ENCODE peak calls at places on chromosomes 1 and 21, in nine cellular contexts. S, X, O, M, T, V, C, N and Z are unnamed samples.

GRCh38 chr1:114340906-114341698 is 169.9 kb downstream of the TRIM33 start:
- DNase-seq in X (no peak), T (no peak), V (no peak), N (no peak), C (no peak), O (no peak), M (no peak), S (no peak), Z (no peak)

GRCh38 chr1:36622741-36623648 is 140.3 kb upstream of the CSF3R start:
- DNase-seq in S (no peak), T (no peak), V (no peak), O (no peak), C (no peak), N (peak; percentile 71), X (no peak), M (no peak), Z (no peak)

GRCh38 chr21:35457097-35457496 is 408.0 kb upstream of the RUNX1 start:
- DNase-seq in M (no peak), O (no peak), N (no peak), T (no peak), X (no peak), V (no peak), C (no peak), S (no peak), Z (no peak)

GRCh38 chr1:93749894-93750301 is 68.3 kb upstream of the BCAR3 start:
- DNase-seq in O (no peak), N (peak; percentile 21), T (peak; percentile 25), M (peak; percentile 41), C (peak; percentile 18), S (no peak), V (no peak), X (no peak), Z (no peak)

GRCh38 chr1:117564227-117565082 is 41.4 kb upstream of the TENT5C start:
- DNase-seq in N (no peak), O (no peak), V (no peak), C (no peak), M (no peak), S (no peak), T (no peak), X (no peak), Z (no peak)

GRCh38 chr1:172781513-172782140 is 122.7 kb downstream of the FASLG start:
- DNase-seq in M (no peak), V (no peak), S (no peak), O (no peak), X (no peak), N (no peak), C (no peak), T (no peak), Z (no peak)

GRCh38 chr1:156115514-156116374 is 1.2 kb downstream of the LMNA start:
- DNase-seq in C (no peak), N (peak; percentile 74), O (no peak), M (peak; percentile 59), T (no peak), S (peak; percentile 72), X (peak; percentile 71), V (no peak), Z (no peak)

GRCh38 chr1:223258751-223259177 is 105.2 kb downstream of the SUSD4 start:
- DNase-seq in X (peak; percentile 77), T (no peak), N (peak; percentile 30), O (no peak), C (no peak), S (no peak), V (no peak), M (no peak), Z (no peak)

GRCh38 chr1:150383629-150384318 is 19.8 kb downstream of the RPRD2 start:
- DNase-seq in S (no peak), C (no peak), M (no peak), T (no peak), N (no peak), X (no peak), V (no peak), O (no peak), Z (no peak)

GRCh38 chr1:192477630-192478029 is 97.9 kb upstream of the RGS1 start:
- DNase-seq in C (no peak), S (no peak), N (no peak), V (no peak), M (no peak), X (peak; percentile 6), T (no peak), O (peak; percentile 16), Z (no peak)

GRCh38 chr1:23283660-23284602 is 60.2 kb downstream of the HNRNPR start:
- DNase-seq in S (no peak), V (peak; percentile 28), X (no peak), N (no peak), C (no peak), O (peak; percentile 13), T (no peak), M (no peak), Z (no peak)

GRCh38 chr1:42923367-42924248 is 35.1 kb downstream of the SLC2A1 start:
- DNase-seq in S (no peak), O (no peak), N (no peak), M (no peak), X (no peak), C (no peak), V (no peak), T (no peak), Z (no peak)

GRCh38 chr1:235553063-235553675 is 48.9 kb upstream of the B3GALNT2 start:
- DNase-seq in M (no peak), N (no peak), T (no peak), V (peak; percentile 2), O (no peak), C (no peak), S (no peak), X (no peak), Z (no peak)

GRCh38 chr1:246703581-246703980 is 20.6 kb upstream of the SCCPDH start:
- DNase-seq in V (no peak), M (no peak), T (no peak), X (no peak), C (no peak), N (peak; percentile 36), S (no peak), O (no peak), Z (no peak)

GRCh38 chr1:25432749-25433388 is 2.2 kb downstream of the MACO1 start:
- DNase-seq in N (no peak), X (no peak), V (no peak), C (no peak), S (no peak), T (no peak), M (no peak), O (no peak), Z (no peak)

GRCh38 chr1:23790696-23791433 is at the start of gene LYPLA2:
- DNase-seq in C (peak; percentile 75), T (no peak), M (peak; percentile 90), X (peak; percentile 87), S (peak; percentile 96), V (no peak), N (peak; percentile 92), O (no peak), Z (peak; percentile 68)

DNA sequence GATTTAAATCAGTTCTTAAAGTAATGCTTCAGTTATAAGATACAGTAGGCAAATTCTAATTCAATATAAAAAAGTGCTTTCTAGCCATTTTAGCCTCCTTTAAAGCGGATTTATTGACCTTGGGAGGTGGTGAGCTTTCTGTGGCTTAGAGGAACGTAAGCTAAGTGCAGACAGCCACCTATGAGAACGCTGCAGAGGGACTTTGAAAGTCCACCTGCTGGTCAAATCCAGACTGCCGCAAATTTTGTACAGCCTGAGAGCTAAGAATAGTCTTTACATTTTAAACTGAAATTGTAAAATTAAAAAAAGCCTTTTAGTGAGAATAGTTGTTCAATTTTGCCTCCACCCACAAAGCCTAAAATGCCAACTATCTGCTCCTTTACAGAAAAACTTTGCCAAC is 67.0 kb upstream of the SSX2IP start:
- DNase-seq in M (no peak), C (no peak), O (no peak), N (no peak), S (no peak), V (no peak), T (no peak), X (no peak), Z (no peak)
- TF ChIP-seq CTCF in M (no peak), C (peak; percentile 50), O (no peak), N (no peak), S (no peak), V (no peak), T (no peak), X (peak; percentile 9), Z (no peak)

DNA sequence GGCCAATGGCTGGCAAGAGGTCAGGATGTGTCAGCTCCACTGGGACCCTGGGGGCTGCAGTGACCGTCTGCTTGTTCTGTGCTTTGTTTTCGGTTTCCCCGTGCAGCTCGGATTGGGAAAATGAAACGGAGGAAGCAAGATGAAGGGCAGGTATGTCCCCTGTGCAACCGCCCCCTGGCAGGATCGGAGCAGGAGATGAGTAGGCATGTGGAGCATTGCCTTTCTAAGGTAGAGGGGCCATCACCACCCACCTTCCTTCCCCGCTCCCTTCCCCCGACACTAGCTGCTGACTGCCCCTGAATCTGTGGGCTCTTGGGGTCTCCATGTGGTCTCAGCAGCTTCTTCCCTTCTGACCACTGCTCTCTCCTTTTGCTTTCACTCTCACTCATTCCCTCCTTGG is 38.8 kb downstream of the TMEM53 start:
- DNase-seq in X (no peak), C (no peak), O (no peak), T (no peak), S (no peak), N (no peak), M (no peak), V (no peak), Z (no peak)
- TF ChIP-seq CTCF in X (no peak), C (no peak), O (no peak), T (no peak), S (no peak), N (no peak), M (no peak), V (no peak), Z (no peak)

DNA sequence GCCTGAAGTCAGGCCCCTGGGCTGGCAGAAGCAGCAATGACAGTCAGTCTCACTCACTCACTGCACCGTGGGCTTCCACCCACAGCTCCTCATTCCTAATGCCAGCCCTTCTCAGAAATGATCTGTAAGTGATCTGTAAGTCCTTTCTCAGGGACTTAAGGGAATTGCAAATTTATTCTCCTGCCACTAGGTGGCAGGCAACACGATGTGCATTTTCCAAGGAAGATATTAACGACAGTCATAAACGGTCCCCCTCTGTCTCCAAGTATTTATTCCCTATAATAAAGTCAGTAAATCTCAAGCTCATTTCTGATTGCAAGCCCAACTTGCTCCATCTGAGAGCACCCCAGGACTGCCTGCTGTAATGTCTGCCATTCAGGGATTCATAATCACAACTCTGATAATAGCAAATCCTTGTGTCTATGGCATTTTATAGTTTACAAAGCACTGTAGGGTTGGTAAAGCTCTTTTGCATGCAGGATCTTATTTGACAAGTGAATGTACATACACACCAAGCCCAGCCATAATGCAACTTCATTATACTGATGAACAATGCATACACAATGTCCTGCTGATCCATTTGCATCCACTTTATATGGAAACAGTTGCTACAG is 380.6 kb upstream of the CAMK1G start:
- DNase-seq in O (peak; percentile 17), C (peak; percentile 46), N (no peak), V (peak; percentile 4), M (no peak), X (peak; percentile 40), T (no peak), S (no peak), Z (peak; percentile 22)
- TF ChIP-seq CTCF in O (peak; percentile 71), C (peak; percentile 64), N (peak; percentile 76), V (peak; percentile 57), M (peak; percentile 72), X (peak; percentile 76), T (no peak), S (peak; percentile 69), Z (peak; percentile 70)

GRCh38 chr21:23725576-23725975 is 1881.7 kb downstream of the MRPL39 start:
- DNase-seq in T (no peak), N (no peak), C (no peak), O (no peak), X (no peak), V (no peak), M (no peak), S (no peak), Z (no peak)
- TF ChIP-seq CTCF in T (no peak), N (no peak), C (no peak), O (no peak), X (no peak), V (no peak), M (no peak), S (no peak), Z (no peak)